ENCODE peak calls at places on chromosomes 3 and 15, in eight cellular contexts. J is stimulated activated CD4-positive, alpha-beta T cell treated with anti-CD3 and anti-CD28 coated beads, Interleukin-2, amount 100 ng/mL, for 48 hours; E is MM.1S; X is activated naive CD4-positive, alpha-beta T cell; O is fibroblast of pulmonary artery; S is EL; P is GM04504; W is CD4-positive, CD25-positive, alpha-beta regulatory T cell. G is an unnamed sample.

GRCh38 chr15:100713163-100713867 is 110.9 kb downstream of the ASB7 start:
- DNase-seq in E (no peak), W (no peak), P (peak), O (peak), X (no peak), S (peak), J (no peak), G (no peak)

GRCh38 chr3:197547618-197548017 is 8.2 kb downstream of the BDH1 start:
- DNase-seq in J (no peak), E (no peak), O (no peak), X (no peak), P (no peak), S (no peak), W (no peak), G (no peak)

GRCh38 chr3:127817331-127817821 is 4.9 kb downstream of the MGLL start:
- DNase-seq in J (no peak), X (no peak), W (no peak), P (peak), E (no peak), O (peak), S (peak), G (no peak)

GRCh38 chr15:40238481-40238926 is 359 bp upstream of the PAK6 start:
- DNase-seq in O (no peak), E (no peak), P (no peak), J (no peak), S (no peak), W (no peak), X (no peak), G (no peak)

GRCh38 chr3:150407051-150407817 is 864 bp upstream of the TSC22D2 start:
- DNase-seq in S (no peak), W (no peak), J (peak), X (no peak), O (peak), P (peak), E (peak), G (no peak)

GRCh38 chr15:67183443-67184169 is 70.9 kb downstream of the AAGAB start:
- DNase-seq in P (peak), J (no peak), O (no peak), S (peak), W (no peak), E (no peak), X (no peak), G (no peak)

GRCh38 chr15:100914876-100915275 is 4.3 kb upstream of the LRRK1 start:
- DNase-seq in S (peak), W (no peak), P (no peak), O (peak), X (no peak), E (no peak), J (no peak), G (no peak)

GRCh38 chr3:29887450-29887849 is 606.6 kb downstream of the RBMS3 start:
- DNase-seq in O (no peak), E (no peak), X (no peak), W (no peak), P (peak), S (peak), J (no peak), G (no peak)

GRCh38 chr3:14346191-14346590 is 56.2 kb upstream of the SLC6A6 start:
- DNase-seq in O (no peak), P (no peak), X (no peak), S (no peak), E (no peak), W (no peak), J (no peak), G (no peak)

GRCh38 chr15:34188711-34189110 is 21.2 kb downstream of the KATNBL1 start:
- DNase-seq in P (no peak), W (no peak), E (no peak), J (no peak), S (no peak), O (no peak), X (no peak), G (no peak)

GRCh38 chr3:35678552-35679220 is 39.4 kb downstream of the ARPP21 start:
- DNase-seq in O (no peak), J (no peak), S (no peak), W (no peak), X (no peak), P (no peak), E (no peak), G (no peak)

GRCh38 chr3:39250116-39250747 is 29.6 kb downstream of the CX3CR1 start:
- DNase-seq in W (no peak), P (no peak), S (no peak), J (no peak), X (no peak), E (no peak), O (peak), G (no peak)

G was measured in AG04450.